ENCODE peak calls at places on chromosomes 16 and 17, in eight cellular contexts. P is transverse colon, H is endothelial cell of umbilical vein, D is adrenal gland, G is GM12878, W is IMR-90, T is stomach, F is heart left ventricle. B is an unnamed sample.

GRCh38 chr16:23903001-23903414 is 67.2 kb downstream of the PRKCB start:
- DNase-seq in P (no peak), H (no peak), D (no peak), G (no peak), W (no peak), T (no peak), F (no peak), B (no peak)

GRCh38 chr17:65588194-65588808 is 26.9 kb upstream of the AXIN2 start:
- DNase-seq in P (peak), H (no peak), D (no peak), G (no peak), W (no peak), T (peak), F (peak), B (peak)

GRCh38 chr16:21185659-21186325 is 25.6 kb downstream of the ZP2 start:
- DNase-seq in P (peak), H (no peak), D (no peak), G (no peak), W (no peak), T (no peak), F (no peak), B (no peak)

GRCh38 chr16:46884513-46885293 is 541 bp downstream of the GPT2 start:
- DNase-seq in P (peak), H (peak), D (peak), G (no peak), W (peak), T (no peak), F (no peak), B (peak)

GRCh38 chr17:7885357-7886226 is 3.0 kb upstream of the CHD3 start:
- DNase-seq in P (peak), H (peak), D (peak), G (no peak), W (peak), T (peak), F (peak), B (peak)

GRCh38 chr17:39677581-39678339 is 9.5 kb downstream of the PNMT start:
- DNase-seq in P (no peak), H (no peak), D (peak), G (no peak), W (no peak), T (no peak), F (peak), B (peak)

GRCh38 chr16:22728167-22728836 is 85.7 kb upstream of the HS3ST2 start:
- DNase-seq in P (no peak), H (peak), D (no peak), G (no peak), W (no peak), T (no peak), F (no peak), B (no peak)

GRCh38 chr17:67011527-67012175 is 32.7 kb upstream of the CACNG1 start:
- DNase-seq in P (no peak), H (no peak), D (no peak), G (no peak), W (no peak), T (no peak), F (no peak), B (no peak)

GRCh38 chr17:43890240-43890639 is 17.1 kb downstream of the MPP2 start:
- DNase-seq in P (no peak), H (no peak), D (no peak), G (no peak), W (no peak), T (no peak), F (no peak), B (no peak)

GRCh38 chr17:40024901-40025300 is 9.7 kb downstream of the CSF3 start:
- DNase-seq in P (no peak), H (no peak), D (no peak), G (no peak), W (no peak), T (no peak), F (no peak), B (no peak)

GRCh38 chr16:19703218-19703617 is 14.8 kb downstream of the KNOP1 start:
- DNase-seq in P (no peak), H (no peak), D (no peak), G (no peak), W (no peak), T (no peak), F (no peak), B (no peak)

DNA sequence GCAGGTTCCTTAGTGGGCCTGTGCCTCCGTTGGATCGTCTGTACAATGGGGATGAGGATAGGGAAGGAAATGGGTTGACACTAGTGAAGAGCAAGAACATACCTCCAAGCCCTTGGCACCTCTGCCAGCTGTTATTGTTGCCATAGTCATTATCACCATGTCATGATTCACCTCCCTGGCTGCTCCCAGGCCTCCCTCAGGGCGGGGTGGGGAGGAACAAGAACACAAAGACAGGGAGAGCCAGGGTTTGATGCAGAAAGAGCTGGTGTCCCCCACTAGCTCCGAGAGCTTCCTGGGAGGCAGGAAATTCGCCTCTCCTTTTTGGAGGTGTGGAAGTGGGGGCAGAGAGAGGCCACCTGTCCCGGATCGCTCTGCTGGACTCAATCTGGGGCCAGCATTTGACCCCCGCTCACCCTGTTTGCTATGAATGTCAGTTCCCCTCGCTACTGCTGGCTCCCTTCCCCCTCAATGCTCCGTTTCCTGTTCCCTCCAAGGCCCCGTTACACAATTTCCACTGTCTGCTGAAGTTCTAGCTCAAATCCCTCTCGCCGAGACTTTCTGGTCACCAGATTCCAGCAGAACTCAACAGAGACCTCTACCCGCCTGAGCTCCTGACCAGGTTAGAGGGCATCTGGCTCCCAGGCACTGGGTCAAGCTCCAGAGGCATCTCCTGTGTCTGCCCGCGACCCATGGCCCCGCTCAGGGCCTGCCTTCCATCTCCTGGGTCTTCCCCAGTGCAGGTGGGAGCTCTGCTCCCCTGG is 9.1 kb downstream of the TIMP2 start:
- DNase-seq in P (peak), H (peak), D (peak), G (no peak), W (no peak), T (peak), F (peak), B (peak)
- H3K27ac ChIP-seq in P (peak), H (peak), D (peak), G (no peak), W (peak), T (peak), F (peak), B (peak)

GRCh38 chr16:4902038-4902437 is 34.9 kb downstream of the PPL start:
- DNase-seq in P (no peak), H (no peak), D (no peak), G (no peak), W (no peak), T (no peak), F (no peak), B (no peak)
- TF ChIP-seq CTCF in P (no peak), H (no peak), D (no peak), G (no peak), W (no peak), T (no peak), F (no peak), B (no peak)

DNA sequence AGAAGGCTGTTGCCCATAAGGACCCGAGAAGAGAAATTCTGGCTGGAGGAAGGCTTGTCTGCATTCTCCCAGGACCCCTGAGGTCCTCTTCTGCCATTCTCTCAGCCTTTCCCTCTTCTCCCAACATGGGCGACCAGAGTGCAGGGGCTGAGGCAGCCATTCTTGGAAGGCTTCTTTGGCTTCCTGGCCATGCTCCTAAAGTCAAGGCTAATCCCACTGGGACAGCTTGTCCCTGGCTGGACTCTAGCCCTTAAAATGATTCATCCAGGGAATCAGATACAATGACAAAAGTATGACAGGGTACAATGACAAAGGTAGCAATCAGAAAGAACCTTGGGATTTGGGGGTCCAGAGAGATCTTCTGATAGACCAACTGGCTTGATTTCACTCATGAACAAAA is 26.8 kb downstream of the SRL start:
- DNase-seq in P (no peak), H (no peak), D (no peak), G (no peak), W (no peak), T (no peak), F (no peak), B (no peak)
- TF ChIP-seq POLR2A in P (no peak), H (no peak), D (no peak), G (no peak), W (no peak), T (no peak), F (no peak), B (no peak)

DNA sequence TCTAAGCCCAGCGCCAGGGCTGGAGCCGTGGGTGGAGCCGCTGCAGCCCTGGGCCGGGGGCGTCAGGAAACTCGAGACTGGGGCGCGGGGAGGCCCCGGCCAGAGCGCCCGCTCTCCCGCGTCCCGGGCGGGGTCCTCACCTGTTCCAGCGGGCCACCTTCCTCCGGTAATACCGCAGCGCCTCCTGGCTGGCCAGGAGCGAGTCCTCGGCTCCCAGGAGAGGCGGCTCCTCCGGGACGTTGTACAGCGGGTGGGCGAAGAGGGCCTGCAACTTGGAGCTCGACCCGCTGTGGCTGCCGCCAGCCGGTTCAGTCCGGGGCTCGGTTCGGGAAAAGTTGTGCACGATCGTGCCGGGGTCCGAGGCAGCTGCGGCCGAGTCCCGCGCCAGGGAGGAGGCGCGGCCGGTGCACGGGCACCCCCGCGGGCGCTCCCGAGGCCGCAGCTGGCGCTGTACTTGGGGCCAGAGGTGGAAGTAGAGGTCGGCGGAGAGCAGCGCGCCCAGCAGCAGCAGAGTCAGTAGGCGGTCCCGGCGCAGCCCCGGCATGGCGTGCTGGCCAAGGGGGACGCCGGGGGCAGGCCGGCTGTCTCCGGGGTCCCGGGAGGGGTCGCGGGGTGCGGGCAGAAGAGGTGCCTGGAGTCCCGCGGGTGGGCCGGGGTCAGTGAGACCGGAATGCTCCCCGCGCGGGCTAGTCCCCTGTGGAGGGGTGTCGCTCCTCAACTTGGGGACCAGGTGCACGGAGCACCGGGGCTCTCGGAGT is 865 bp downstream of the FAM20A start:
- DNase-seq in P (peak), H (no peak), D (no peak), G (no peak), W (no peak), T (peak), F (peak), B (peak)
- H3K27ac ChIP-seq in P (peak), H (no peak), D (peak), G (no peak), W (no peak), T (peak), F (peak), B (no peak)

DNA sequence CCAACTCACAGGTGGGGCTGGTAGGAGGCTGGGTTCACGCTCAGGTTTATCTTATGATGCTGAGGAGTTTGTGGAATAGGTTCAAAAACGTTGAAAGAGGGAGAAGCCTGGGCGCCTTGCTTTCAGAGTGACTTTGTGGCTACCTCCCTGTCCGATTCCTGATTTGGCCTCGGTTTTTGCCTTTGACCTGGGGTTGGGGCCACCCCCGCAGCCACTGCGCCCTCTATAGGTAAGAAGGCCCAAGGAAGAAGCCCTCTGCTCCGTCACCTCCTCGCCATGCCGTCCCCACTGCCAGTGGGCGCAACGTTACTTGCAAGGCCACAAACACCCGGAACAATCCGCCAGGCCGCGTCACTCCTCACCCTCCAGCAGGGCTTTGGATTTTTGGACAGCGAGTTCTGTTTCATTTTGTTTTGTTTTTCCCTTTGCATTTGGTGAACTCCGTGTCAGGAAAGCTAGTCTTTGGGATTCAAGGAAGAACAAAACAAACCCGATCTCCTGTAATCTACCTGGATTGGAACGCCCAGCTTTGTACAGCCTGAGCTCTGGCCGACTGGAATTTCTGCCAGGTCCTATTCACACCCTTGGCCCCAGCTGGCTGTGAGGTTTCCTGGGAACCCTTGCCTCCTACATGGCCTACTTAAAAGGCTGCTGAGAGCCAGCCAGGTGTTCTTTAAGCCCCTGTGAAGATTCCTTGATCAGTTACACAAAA is 60.7 kb downstream of the TBC1D16 start:
- DNase-seq in P (no peak), H (no peak), D (peak), G (no peak), W (no peak), T (peak), F (no peak), B (peak)
- TF ChIP-seq CTCF in P (peak), H (no peak), D (no peak), G (peak), W (no peak), T (peak), F (no peak), B (peak)

DNA sequence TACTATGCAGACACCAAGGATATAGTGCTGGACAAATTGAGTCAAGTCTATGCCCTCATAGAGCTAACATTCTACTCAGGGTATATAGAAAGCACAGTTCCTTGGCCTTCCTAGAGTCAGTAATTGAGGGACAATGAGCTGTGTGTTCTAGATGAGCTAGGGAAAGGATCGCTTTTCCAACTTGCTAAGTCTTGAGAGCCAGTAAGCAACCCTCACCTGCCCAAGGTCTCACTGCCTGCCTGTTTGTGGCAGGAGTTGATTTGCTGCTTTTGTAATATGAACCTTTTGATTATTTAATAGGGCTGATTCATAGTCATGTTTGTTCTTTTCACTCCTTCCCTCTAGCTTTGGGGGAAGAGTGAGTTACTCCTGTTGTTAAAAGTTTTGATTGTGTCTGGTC is 6.5 kb downstream of the DDX42 start:
- DNase-seq in P (no peak), H (peak), D (no peak), G (no peak), W (peak), T (peak), F (no peak), B (peak)
- TF ChIP-seq POLR2A in P (no peak), H (no peak), D (peak), G (no peak), W (no peak), T (no peak), F (no peak), B (no peak)